ENCODE peak calls at places on chromosomes 13 and 19, in nine cellular contexts. Z, R, Q, I, F, H, E, U and J are unnamed samples.

GRCh38 chr13:47038196-47038595 is 141.3 kb upstream of the HTR2A start:
- DNase-seq in I (no peak), U (no peak), F (no peak), H (no peak), E (no peak), Z (no peak), Q (no peak), R (no peak), J (no peak)

GRCh38 chr13:52158629-52159158 is 703 bp downstream of the NEK3 start:
- DNase-seq in Q (no peak), Z (no peak), E (peak), F (peak), H (peak), U (no peak), R (no peak), I (peak), J (no peak)

GRCh38 chr19:19500975-19501644 is 14.2 kb downstream of the TSSK6 start:
- DNase-seq in R (no peak), U (no peak), I (no peak), H (no peak), F (no peak), E (no peak), Q (no peak), Z (no peak), J (no peak)

GRCh38 chr19:50729894-50730293 is 6.7 kb downstream of the CLEC11A start:
- DNase-seq in I (no peak), F (no peak), R (no peak), Q (no peak), H (no peak), U (no peak), Z (no peak), E (no peak), J (no peak)

GRCh38 chr13:113992276-113993005 is 18.6 kb upstream of the C13orf46 start:
- DNase-seq in Q (no peak), E (no peak), I (no peak), U (no peak), R (no peak), F (no peak), H (no peak), Z (no peak), J (no peak)

GRCh38 chr19:19997656-19998268 is 41.5 kb downstream of the ZNF682 start:
- DNase-seq in H (no peak), U (peak), R (peak), Q (no peak), I (peak), E (no peak), F (no peak), Z (no peak), J (peak)

GRCh38 chr19:52269338-52270261 is at the start of gene ZNF766:
- DNase-seq in E (peak), Z (peak), R (peak), U (peak), H (peak), I (peak), F (peak), Q (peak), J (peak)

GRCh38 chr13:45446181-45446580 is 18.6 kb upstream of the COG3 start:
- DNase-seq in U (no peak), E (no peak), F (no peak), Z (no peak), H (no peak), I (no peak), R (no peak), Q (no peak), J (no peak)

GRCh38 chr19:34141036-34141435 is 31.3 kb upstream of the LSM14A start:
- DNase-seq in F (no peak), Z (no peak), Q (no peak), H (no peak), E (no peak), R (no peak), U (no peak), I (no peak), J (no peak)

GRCh38 chr13:84994582-84994981 is 804.6 kb downstream of the SLITRK6 start:
- DNase-seq in F (peak), U (no peak), Q (no peak), E (no peak), Z (no peak), R (no peak), H (no peak), I (no peak), J (no peak)

GRCh38 chr13:20796791-20797513 is 23.2 kb upstream of the EEF1AKMT1 start:
- DNase-seq in U (no peak), R (no peak), I (no peak), H (no peak), E (no peak), Z (no peak), F (peak), Q (no peak), J (no peak)

GRCh38 chr13:30409911-30410704 is 12.2 kb upstream of the UBE2L5 start:
- DNase-seq in I (peak), Q (no peak), R (no peak), Z (no peak), E (peak), U (no peak), H (no peak), F (peak), J (no peak)

GRCh38 chr19:16888629-16889371 is at the start of gene F2RL3:
- DNase-seq in Z (no peak), H (no peak), U (no peak), F (peak), R (peak), E (peak), Q (no peak), I (no peak), J (no peak)

GRCh38 chr13:51004918-51005460 is 95.4 kb downstream of the RNASEH2B start:
- DNase-seq in I (no peak), U (no peak), F (no peak), Z (no peak), Q (no peak), R (no peak), H (no peak), E (no peak), J (no peak)

GRCh38 chr19:13022111-13022858 is 27.0 kb downstream of the NFIX start:
- DNase-seq in H (no peak), F (peak), Z (peak), U (no peak), R (no peak), I (no peak), E (peak), Q (no peak), J (no peak)

GRCh38 chr13:23273498-23273897 is 92.7 kb downstream of the SGCG start:
- DNase-seq in F (no peak), E (no peak), Z (no peak), H (no peak), Q (no peak), I (no peak), U (no peak), R (no peak), J (no peak)

GRCh38 chr19:44032001-44032610 is 6.9 kb downstream of the ZNF222 start:
- DNase-seq in Q (no peak), H (no peak), R (no peak), F (no peak), U (no peak), E (no peak), Z (no peak), I (no peak), J (no peak)
- H3K27ac ChIP-seq in Q (no peak), H (no peak), R (no peak), F (no peak), U (no peak), E (no peak), Z (no peak), I (no peak), J (no peak)

DNA sequence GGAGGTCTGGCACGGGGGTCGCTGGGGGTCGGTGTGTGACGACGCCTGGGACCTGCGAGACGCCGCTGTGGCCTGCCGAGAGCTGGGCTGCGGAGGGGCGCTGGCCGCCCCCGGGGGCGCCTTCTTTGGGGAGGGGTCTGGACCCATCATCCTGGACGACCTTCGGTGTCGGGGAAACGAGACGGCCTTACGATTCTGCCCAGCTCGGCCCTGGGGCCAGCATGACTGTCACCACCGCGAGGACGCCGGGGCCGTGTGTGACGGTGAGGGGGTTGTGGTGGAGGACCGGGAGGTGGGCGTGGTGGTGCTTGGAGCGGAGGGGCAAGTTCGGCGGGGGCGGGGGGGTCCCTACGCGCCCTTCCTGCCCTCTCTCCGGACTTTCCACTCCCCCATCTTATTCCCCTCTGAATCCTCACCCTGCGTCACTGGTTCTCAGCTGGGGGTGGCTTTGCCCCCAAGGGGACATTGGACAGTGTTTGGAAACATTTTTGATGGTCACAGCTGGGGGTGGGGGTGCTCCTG is 5.5 kb downstream of the SSC5D start:
- DNase-seq in Z (no peak), U (no peak), E (no peak), R (no peak), I (no peak), Q (no peak), F (no peak), H (no peak), J (no peak)
- H3K27ac ChIP-seq in Z (peak), U (no peak), E (peak), R (no peak), I (no peak), Q (no peak), F (no peak), H (peak), J (peak)

GRCh38 chr13:48156466-48156865 is 61.6 kb upstream of the MED4 start:
- DNase-seq in H (no peak), E (no peak), F (no peak), U (peak), R (no peak), I (peak), Z (no peak), Q (no peak), J (no peak)
- H3K27ac ChIP-seq in H (peak), E (no peak), F (peak), U (peak), R (no peak), I (no peak), Z (no peak), Q (no peak), J (no peak)

DNA sequence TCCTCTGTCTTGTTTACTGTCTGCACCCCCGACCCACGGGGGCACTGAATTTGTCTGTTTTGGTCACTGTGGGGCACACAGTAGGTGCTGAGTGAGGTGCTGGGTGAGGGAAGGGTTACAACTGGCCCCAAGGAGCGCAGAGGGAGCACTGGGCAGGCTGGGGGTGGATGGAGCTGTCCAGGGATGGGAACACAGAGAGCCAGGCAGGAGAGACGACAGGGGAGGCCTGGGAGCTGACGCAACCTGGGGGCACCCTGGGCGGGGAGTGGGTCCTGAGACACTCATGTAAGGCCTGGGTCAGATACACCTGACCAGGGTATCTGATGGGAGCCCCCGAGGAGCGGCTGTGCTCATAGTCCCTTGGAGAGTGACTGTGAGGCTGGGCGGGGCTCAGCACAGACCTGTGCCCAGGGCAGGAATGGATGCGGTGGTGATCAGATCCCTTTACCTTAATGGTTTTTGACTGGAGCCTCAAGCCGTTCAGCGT is 24.8 kb downstream of the ELAVL1 start:
- DNase-seq in Z (no peak), F (no peak), R (no peak), H (no peak), E (no peak), U (no peak), I (no peak), Q (no peak), J (no peak)
- H3K27ac ChIP-seq in Z (no peak), F (no peak), R (no peak), H (no peak), E (no peak), U (no peak), I (no peak), Q (no peak), J (no peak)

GRCh38 chr19:10316229-10317044 is 622 bp upstream of the FDX2 start:
- DNase-seq in I (no peak), Q (no peak), H (no peak), F (no peak), Z (no peak), E (no peak), R (no peak), U (no peak), J (no peak)

GRCh38 chr19:10318807-10319426 is 3.1 kb upstream of the FDX2 start:
- DNase-seq in F (no peak), U (no peak), I (no peak), R (no peak), Q (no peak), H (no peak), Z (no peak), E (no peak), J (no peak)

GRCh38 chr19:10317045-10317856 is 1.4 kb upstream of the FDX2 start:
- DNase-seq in E (no peak), Q (no peak), H (no peak), Z (no peak), F (no peak), U (no peak), R (no peak), I (no peak), J (no peak)

GRCh38 chr19:10315335-10316214 is at the start of gene FDX2:
- DNase-seq in U (peak), R (peak), Q (peak), F (peak), E (peak), I (peak), H (peak), Z (no peak), J (peak)

DNA sequence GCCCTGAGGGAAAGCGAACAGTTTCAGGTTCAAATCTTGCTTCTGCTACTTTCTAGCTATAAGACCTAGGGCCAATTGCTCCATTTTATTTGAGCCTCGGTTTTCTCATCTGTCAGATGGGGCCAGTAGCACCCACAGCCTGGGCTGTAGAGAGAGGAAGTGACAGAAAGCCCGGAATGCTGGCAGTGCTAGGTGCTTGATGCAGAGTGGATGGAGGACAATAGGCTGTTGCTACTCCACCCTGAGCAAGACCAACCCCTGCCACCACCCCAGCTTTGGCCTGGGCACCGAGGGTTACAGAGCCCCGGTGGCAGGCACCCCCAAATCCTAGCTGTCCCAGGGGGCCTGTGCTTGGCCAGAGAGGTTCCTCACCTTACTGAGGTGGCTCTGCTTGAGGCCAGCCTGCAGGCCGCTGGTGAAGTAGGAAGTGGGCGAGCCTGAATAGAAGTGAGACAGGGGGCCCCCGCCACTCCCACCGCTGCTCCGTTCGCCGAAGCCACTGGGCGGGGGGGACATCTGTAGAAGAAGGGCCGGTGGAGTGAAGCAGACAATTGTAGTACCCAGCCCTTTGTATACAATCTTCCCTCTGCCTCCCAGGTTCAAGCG is 2.1 kb upstream of the FDX2 start:
- DNase-seq in E (no peak), F (no peak), U (no peak), Z (no peak), Q (no peak), H (no peak), R (no peak), I (no peak), J (no peak)
- H3K27ac ChIP-seq in E (no peak), F (no peak), U (no peak), Z (no peak), Q (no peak), H (no peak), R (no peak), I (no peak), J (no peak)

DNA sequence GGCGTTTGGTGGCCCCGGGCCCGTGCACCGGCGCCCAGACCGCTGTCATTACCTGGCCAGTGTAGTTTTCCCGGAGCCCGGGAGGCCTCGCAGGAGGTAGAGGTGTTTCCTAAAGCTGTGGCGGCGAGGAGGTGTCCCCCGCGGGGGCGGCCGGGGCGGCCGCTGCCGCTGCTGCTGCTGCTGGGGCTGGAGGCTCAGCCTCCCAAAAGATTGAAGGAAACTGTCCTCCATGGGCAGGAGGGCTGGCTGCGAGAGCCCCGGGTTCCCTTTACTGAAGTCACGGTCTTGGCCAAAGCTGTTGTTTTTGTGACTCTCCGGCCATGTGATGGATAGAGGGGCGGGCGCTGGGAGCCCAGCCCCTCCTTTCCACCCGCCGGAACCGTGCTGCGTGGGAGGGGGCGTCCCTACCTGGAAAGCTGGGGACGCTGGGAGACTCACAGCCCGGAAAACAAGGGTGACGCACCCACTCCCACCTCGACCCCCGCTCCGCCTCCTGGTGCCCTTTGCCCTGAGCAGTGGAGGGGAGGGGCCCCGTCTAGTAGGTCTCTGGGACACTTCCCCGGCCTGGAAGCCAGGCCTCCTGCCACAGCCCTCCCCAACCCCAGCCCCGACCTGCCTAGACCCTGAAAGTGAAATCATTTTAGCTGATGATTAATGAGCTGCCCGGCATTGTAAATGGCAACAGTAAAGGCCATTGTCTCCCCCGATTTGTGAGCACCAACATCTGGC is at the start of gene N4BP2L1:
- DNase-seq in U (peak), H (peak), I (peak), F (peak), Q (peak), Z (no peak), E (peak), R (peak), J (peak)
- H3K27ac ChIP-seq in U (peak), H (peak), I (no peak), F (no peak), Q (peak), Z (no peak), E (peak), R (no peak), J (peak)

DNA sequence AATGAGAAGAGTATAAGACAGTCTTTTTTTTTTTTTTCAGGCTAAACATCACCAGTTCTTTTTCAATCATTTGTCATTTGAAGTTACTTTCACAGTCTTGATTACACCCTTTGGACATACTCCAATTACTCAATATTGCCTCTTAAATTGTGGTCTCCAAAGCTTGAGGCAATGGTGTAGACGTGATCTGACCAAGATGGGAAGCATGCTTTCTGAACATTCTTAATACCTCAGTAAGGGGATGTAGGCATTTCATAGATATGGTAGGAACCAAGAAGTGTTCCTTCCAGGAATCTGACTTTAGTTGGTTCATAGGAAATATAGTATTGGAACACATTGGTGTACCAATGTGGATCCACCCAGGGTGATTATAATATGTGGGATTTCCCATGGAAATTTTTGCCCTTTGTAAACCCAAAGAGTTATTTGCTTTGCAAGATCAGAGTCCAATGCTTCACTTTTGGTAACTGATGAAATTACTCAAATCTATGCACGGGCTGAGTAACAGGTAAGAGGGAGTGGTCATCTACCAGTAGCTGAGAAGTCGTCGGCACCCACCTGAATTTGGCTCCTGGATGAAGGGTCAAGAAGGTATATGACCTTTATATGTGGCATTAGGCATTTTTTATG is 62.2 kb downstream of the ERCC5 start:
- DNase-seq in R (no peak), Z (no peak), Q (no peak), E (no peak), F (no peak), U (no peak), I (no peak), H (no peak), J (no peak)
- H3K27ac ChIP-seq in R (no peak), Z (no peak), Q (no peak), E (no peak), F (no peak), U (no peak), I (no peak), H (no peak), J (no peak)

DNA sequence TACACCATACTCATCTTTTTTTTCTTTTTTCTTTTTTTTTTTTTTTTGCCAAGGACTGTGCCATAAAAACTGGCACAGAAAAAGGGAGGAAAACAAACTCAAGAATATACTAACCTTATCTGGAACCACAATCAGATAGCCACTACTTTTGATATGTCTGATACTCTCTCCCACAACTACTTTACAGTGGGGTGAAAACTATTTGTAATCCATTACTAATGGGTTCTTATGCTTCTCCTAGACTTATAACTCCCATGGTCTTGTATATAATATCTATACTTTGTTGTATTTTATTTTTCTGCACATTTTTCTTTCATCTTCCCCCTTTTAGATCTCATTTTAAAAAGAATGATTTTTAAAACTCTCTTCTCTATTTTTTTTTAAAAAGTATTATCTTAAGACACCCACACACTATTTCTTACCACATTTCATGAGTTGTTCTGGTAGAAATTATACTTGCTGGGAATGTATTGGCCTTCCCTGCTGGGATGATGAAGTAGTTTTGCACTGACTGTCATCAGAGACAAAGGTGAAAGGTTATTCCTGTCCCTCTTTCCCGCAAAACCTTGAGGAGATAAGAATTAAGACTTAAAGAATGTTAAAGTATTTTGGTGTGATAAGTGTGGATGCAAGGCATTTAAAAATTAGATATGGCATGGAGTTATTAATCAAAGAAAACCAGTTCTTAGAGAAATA is 146.7 kb upstream of the KLF12 start:
- DNase-seq in R (no peak), U (no peak), I (no peak), H (no peak), E (no peak), Z (no peak), Q (no peak), F (no peak), J (no peak)
- H3K27ac ChIP-seq in R (no peak), U (no peak), I (no peak), H (no peak), E (no peak), Z (no peak), Q (no peak), F (no peak), J (no peak)

GRCh38 chr13:99295488-99296252 is 11.5 kb downstream of the GPR183 start:
- DNase-seq in F (no peak), Z (no peak), E (no peak), I (no peak), H (no peak), R (no peak), U (no peak), Q (no peak), J (no peak)
- H3K27ac ChIP-seq in F (no peak), Z (no peak), E (no peak), I (no peak), H (no peak), R (no peak), U (peak), Q (no peak), J (no peak)

GRCh38 chr19:18379803-18380747 is 5.9 kb upstream of the GDF15 start:
- DNase-seq in Z (peak), H (peak), Q (peak), U (no peak), R (no peak), E (peak), I (peak), F (peak), J (no peak)
- H3K27ac ChIP-seq in Z (peak), H (peak), Q (peak), U (no peak), R (no peak), E (peak), I (peak), F (peak), J (no peak)